ENCODE peak calls at places on chromosomes 1 and 21, in six cellular contexts. One of them, this sample, is unnamed.

GRCh38 chr1:226655251-226656163 is 83.6 kb downstream of the ITPKB start:
- DNase-seq in adrenal gland: no peak
- DNase-seq in heart left ventricle: peak
- DNase-seq in IMR-90: no peak
- DNase-seq in NB4: peak
- DNase-seq in ovary: no peak
- DNase-seq in this sample: no peak

GRCh38 chr1:59520759-59521442 is 224.0 kb downstream of the FGGY start:
- DNase-seq in NB4: no peak
- DNase-seq in heart left ventricle: peak
- DNase-seq in IMR-90: peak
- DNase-seq in ovary: peak
- DNase-seq in adrenal gland: peak
- DNase-seq in this sample: no peak

GRCh38 chr1:72845342-72845741 is 563.0 kb upstream of the NEGR1 start:
- DNase-seq in heart left ventricle: no peak
- DNase-seq in IMR-90: no peak
- DNase-seq in ovary: no peak
- DNase-seq in adrenal gland: no peak
- DNase-seq in NB4: peak
- DNase-seq in this sample: no peak

GRCh38 chr1:110135268-110136065 is 14.8 kb upstream of the SLC6A17 start:
- DNase-seq in ovary: no peak
- DNase-seq in NB4: no peak
- DNase-seq in IMR-90: no peak
- DNase-seq in adrenal gland: no peak
- DNase-seq in heart left ventricle: no peak
- DNase-seq in this sample: no peak

GRCh38 chr1:45172015-45172414 is 34.4 kb downstream of the ZSWIM5 start:
- DNase-seq in IMR-90: no peak
- DNase-seq in NB4: peak
- DNase-seq in adrenal gland: no peak
- DNase-seq in ovary: no peak
- DNase-seq in heart left ventricle: no peak
- DNase-seq in this sample: no peak

GRCh38 chr1:45001011-45001481 is 10.1 kb downstream of the HECTD3 start:
- DNase-seq in heart left ventricle: no peak
- DNase-seq in adrenal gland: peak
- DNase-seq in IMR-90: no peak
- DNase-seq in ovary: no peak
- DNase-seq in NB4: no peak
- DNase-seq in this sample: peak

GRCh38 chr21:32403201-32403701 is 9.3 kb upstream of the EVA1C start:
- DNase-seq in heart left ventricle: peak
- DNase-seq in adrenal gland: peak
- DNase-seq in IMR-90: peak
- DNase-seq in ovary: peak
- DNase-seq in NB4: peak
- DNase-seq in this sample: no peak

GRCh38 chr1:66335859-66336640 is 197.9 kb upstream of the SGIP1 start:
- DNase-seq in ovary: no peak
- DNase-seq in adrenal gland: peak
- DNase-seq in IMR-90: peak
- DNase-seq in heart left ventricle: peak
- DNase-seq in NB4: peak
- DNase-seq in this sample: peak

GRCh38 chr1:222521299-222522104 is 26.4 kb downstream of the HHIPL2 start:
- DNase-seq in adrenal gland: peak
- DNase-seq in ovary: no peak
- DNase-seq in heart left ventricle: no peak
- DNase-seq in IMR-90: peak
- DNase-seq in NB4: peak
- DNase-seq in this sample: no peak

GRCh38 chr21:32256873-32257620 is 21.8 kb downstream of the MIS18A start:
- DNase-seq in heart left ventricle: peak
- DNase-seq in ovary: peak
- DNase-seq in adrenal gland: peak
- DNase-seq in NB4: no peak
- DNase-seq in IMR-90: peak
- DNase-seq in this sample: peak

GRCh38 chr1:94924967-94925366 is 1.9 kb downstream of the CNN3 start:
- DNase-seq in IMR-90: peak
- DNase-seq in ovary: no peak
- DNase-seq in adrenal gland: peak
- DNase-seq in heart left ventricle: no peak
- DNase-seq in NB4: no peak
- DNase-seq in this sample: no peak

GRCh38 chr1:224939844-224940425 is 10.5 kb downstream of the DNAH14 start:
- DNase-seq in ovary: no peak
- DNase-seq in adrenal gland: no peak
- DNase-seq in NB4: no peak
- DNase-seq in IMR-90: no peak
- DNase-seq in heart left ventricle: no peak
- DNase-seq in this sample: no peak

GRCh38 chr1:109740615-109741373 is at the start of gene GSTM3:
- DNase-seq in heart left ventricle: no peak
- DNase-seq in NB4: no peak
- DNase-seq in adrenal gland: no peak
- DNase-seq in IMR-90: no peak
- DNase-seq in ovary: no peak
- DNase-seq in this sample: no peak

GRCh38 chr1:42164551-42165420 is at the start of gene GUCA2A:
- DNase-seq in IMR-90: no peak
- DNase-seq in adrenal gland: no peak
- DNase-seq in heart left ventricle: peak
- DNase-seq in NB4: no peak
- DNase-seq in ovary: no peak
- DNase-seq in this sample: no peak

GRCh38 chr1:39213511-39214002 is 9.1 kb downstream of the MACF1 start:
- DNase-seq in heart left ventricle: no peak
- DNase-seq in NB4: no peak
- DNase-seq in ovary: no peak
- DNase-seq in IMR-90: peak
- DNase-seq in adrenal gland: no peak
- DNase-seq in this sample: no peak

GRCh38 chr1:151537112-151537511 is 3.0 kb upstream of the TUFT1 start:
- DNase-seq in heart left ventricle: no peak
- DNase-seq in IMR-90: peak
- DNase-seq in ovary: no peak
- DNase-seq in adrenal gland: peak
- DNase-seq in NB4: no peak
- DNase-seq in this sample: peak

GRCh38 chr1:54967372-54967771 is 13.1 kb upstream of the TMEM61 start:
- DNase-seq in adrenal gland: peak
- DNase-seq in heart left ventricle: no peak
- DNase-seq in ovary: no peak
- DNase-seq in NB4: peak
- DNase-seq in IMR-90: no peak
- DNase-seq in this sample: no peak

GRCh38 chr1:17711962-17712361 is 43.2 kb upstream of the ACTL8 start:
- DNase-seq in IMR-90: no peak
- DNase-seq in ovary: no peak
- DNase-seq in NB4: no peak
- DNase-seq in heart left ventricle: no peak
- DNase-seq in adrenal gland: no peak
- DNase-seq in this sample: no peak

GRCh38 chr1:92029241-92029922 is 403 bp upstream of the EPHX4 start:
- DNase-seq in NB4: no peak
- DNase-seq in heart left ventricle: no peak
- DNase-seq in adrenal gland: no peak
- DNase-seq in ovary: no peak
- DNase-seq in IMR-90: peak
- DNase-seq in this sample: no peak

GRCh38 chr1:180255538-180256352 is 25.7 kb downstream of the LHX4 start:
- DNase-seq in NB4: peak
- DNase-seq in adrenal gland: no peak
- DNase-seq in ovary: no peak
- DNase-seq in IMR-90: no peak
- DNase-seq in heart left ventricle: no peak
- DNase-seq in this sample: no peak

GRCh38 chr1:19597463-19598309 is 46.4 kb upstream of the NBL1 start:
- DNase-seq in NB4: peak
- DNase-seq in adrenal gland: peak
- DNase-seq in ovary: no peak
- DNase-seq in heart left ventricle: no peak
- DNase-seq in IMR-90: peak
- DNase-seq in this sample: peak

GRCh38 chr1:243244420-243244819 is 10.7 kb downstream of the CEP170 start:
- DNase-seq in IMR-90: no peak
- DNase-seq in NB4: peak
- DNase-seq in adrenal gland: no peak
- DNase-seq in heart left ventricle: no peak
- DNase-seq in ovary: no peak
- DNase-seq in this sample: no peak

GRCh38 chr1:111346089-111346885 is 55.6 kb downstream of the CHIA start:
- DNase-seq in heart left ventricle: peak
- DNase-seq in adrenal gland: peak
- DNase-seq in NB4: peak
- DNase-seq in ovary: peak
- DNase-seq in IMR-90: peak
- DNase-seq in this sample: peak
- TF ChIP-seq CTCF in heart left ventricle: peak
- TF ChIP-seq CTCF in adrenal gland: no peak
- TF ChIP-seq CTCF in NB4: peak
- TF ChIP-seq CTCF in ovary: no peak
- TF ChIP-seq CTCF in IMR-90: no peak
- TF ChIP-seq CTCF in this sample: no peak

GRCh38 chr1:30751830-30752650 is 5.5 kb downstream of the LAPTM5 start:
- DNase-seq in adrenal gland: no peak
- DNase-seq in ovary: no peak
- DNase-seq in IMR-90: no peak
- DNase-seq in heart left ventricle: no peak
- DNase-seq in NB4: no peak
- DNase-seq in this sample: no peak

GRCh38 chr1:30749691-30750583 is 7.6 kb downstream of the LAPTM5 start:
- DNase-seq in ovary: no peak
- DNase-seq in heart left ventricle: no peak
- DNase-seq in IMR-90: no peak
- DNase-seq in adrenal gland: no peak
- DNase-seq in NB4: no peak
- DNase-seq in this sample: no peak

GRCh38 chr1:30752651-30752908 is 5.0 kb downstream of the LAPTM5 start:
- DNase-seq in adrenal gland: no peak
- DNase-seq in IMR-90: no peak
- DNase-seq in ovary: no peak
- DNase-seq in heart left ventricle: no peak
- DNase-seq in NB4: no peak
- DNase-seq in this sample: no peak

GRCh38 chr1:30748699-30749401 is 8.7 kb downstream of the LAPTM5 start:
- DNase-seq in heart left ventricle: no peak
- DNase-seq in IMR-90: no peak
- DNase-seq in adrenal gland: no peak
- DNase-seq in ovary: no peak
- DNase-seq in NB4: no peak
- DNase-seq in this sample: no peak

GRCh38 chr1:30750751-30751291 is 6.8 kb downstream of the LAPTM5 start:
- DNase-seq in adrenal gland: no peak
- DNase-seq in ovary: no peak
- DNase-seq in IMR-90: no peak
- DNase-seq in NB4: peak
- DNase-seq in heart left ventricle: no peak
- DNase-seq in this sample: no peak
- H3K4me3 ChIP-seq in adrenal gland: no peak
- H3K4me3 ChIP-seq in ovary: no peak
- H3K4me3 ChIP-seq in IMR-90: no peak
- H3K4me3 ChIP-seq in NB4: no peak
- H3K4me3 ChIP-seq in heart left ventricle: no peak
- H3K4me3 ChIP-seq in this sample: no peak

DNA sequence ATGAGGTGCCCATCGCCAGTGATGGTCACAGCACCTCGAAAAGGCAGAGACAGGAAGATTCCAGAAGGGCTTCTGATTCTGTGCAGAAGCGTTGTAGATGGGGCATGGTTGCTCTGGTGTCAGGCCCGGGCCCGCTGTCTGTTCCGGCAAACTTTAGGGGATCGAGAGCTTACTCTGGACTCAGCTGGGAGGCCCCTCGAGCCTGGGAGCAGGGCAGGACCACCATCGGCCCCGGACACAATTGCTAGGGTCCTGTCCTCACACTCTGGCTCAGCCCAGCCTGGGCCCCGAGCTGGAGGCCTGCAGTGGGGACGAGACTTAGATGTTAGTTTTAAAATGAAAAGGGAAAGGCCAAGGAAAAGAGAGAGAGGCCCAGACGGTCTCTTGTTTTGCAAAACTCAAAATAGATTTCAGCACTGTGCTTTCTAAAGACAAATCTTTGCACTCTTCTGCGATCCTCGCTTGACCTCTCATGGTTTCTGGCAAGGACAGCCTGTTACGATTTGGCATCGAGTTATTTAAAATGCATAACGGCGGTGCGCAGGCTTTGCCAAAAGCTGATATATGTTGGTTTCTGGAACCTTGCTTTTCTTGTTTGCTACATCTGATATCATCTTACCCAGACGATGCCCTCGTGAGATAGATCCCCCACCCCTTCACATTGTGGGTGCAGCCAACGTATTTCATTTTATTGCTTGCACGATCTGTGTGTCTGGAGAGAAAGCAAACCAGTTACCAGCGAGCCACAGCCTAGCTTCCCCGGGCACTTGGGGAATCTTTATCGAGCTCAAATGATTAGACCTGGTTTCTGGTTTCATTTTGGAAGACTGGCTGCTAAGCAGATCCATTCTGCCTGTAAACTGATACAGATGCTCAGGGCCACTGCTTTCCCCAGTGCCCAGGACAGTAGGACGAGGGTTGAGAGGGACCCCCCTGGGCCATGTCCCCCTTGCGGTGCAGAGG is 58.0 kb downstream of the PRDM16 start:
- DNase-seq in NB4: no peak
- DNase-seq in heart left ventricle: no peak
- DNase-seq in IMR-90: no peak
- DNase-seq in ovary: no peak
- DNase-seq in adrenal gland: no peak
- DNase-seq in this sample: no peak
- TF ChIP-seq POLR2A in NB4: no peak
- TF ChIP-seq POLR2A in heart left ventricle: no peak
- TF ChIP-seq POLR2A in IMR-90: no peak
- TF ChIP-seq POLR2A in ovary: no peak
- TF ChIP-seq POLR2A in adrenal gland: no peak
- TF ChIP-seq POLR2A in this sample: no peak

GRCh38 chr21:14688412-14688811 is 142.3 kb upstream of the SAMSN1 start:
- DNase-seq in heart left ventricle: no peak
- DNase-seq in NB4: no peak
- DNase-seq in IMR-90: no peak
- DNase-seq in adrenal gland: no peak
- DNase-seq in ovary: no peak
- DNase-seq in this sample: no peak

GRCh38 chr21:14685568-14685967 is 139.5 kb upstream of the SAMSN1 start:
- DNase-seq in adrenal gland: peak
- DNase-seq in IMR-90: no peak
- DNase-seq in heart left ventricle: no peak
- DNase-seq in NB4: peak
- DNase-seq in ovary: no peak
- DNase-seq in this sample: no peak

GRCh38 chr21:14686466-14687276 is 140.6 kb upstream of the SAMSN1 start:
- DNase-seq in ovary: no peak
- DNase-seq in heart left ventricle: no peak
- DNase-seq in NB4: peak
- DNase-seq in IMR-90: no peak
- DNase-seq in adrenal gland: no peak
- DNase-seq in this sample: no peak

GRCh38 chr21:14684071-14684470 is 138.0 kb upstream of the SAMSN1 start:
- DNase-seq in adrenal gland: no peak
- DNase-seq in IMR-90: no peak
- DNase-seq in ovary: no peak
- DNase-seq in heart left ventricle: no peak
- DNase-seq in NB4: peak
- DNase-seq in this sample: no peak

GRCh38 chr21:14687277-14687642 is 141.1 kb upstream of the SAMSN1 start:
- DNase-seq in NB4: peak
- DNase-seq in ovary: no peak
- DNase-seq in heart left ventricle: no peak
- DNase-seq in IMR-90: no peak
- DNase-seq in adrenal gland: peak
- DNase-seq in this sample: no peak
- TF ChIP-seq CTCF in NB4: no peak
- TF ChIP-seq CTCF in ovary: no peak
- TF ChIP-seq CTCF in heart left ventricle: no peak
- TF ChIP-seq CTCF in IMR-90: no peak
- TF ChIP-seq CTCF in adrenal gland: no peak
- TF ChIP-seq CTCF in this sample: no peak